ENCODE peak calls at places on chromosomes 12 and 14, in six cellular contexts. I, A, M, F, J and W are unnamed samples.

GRCh38 chr14:38593477-38593876 is 337.6 kb upstream of the CLEC14A start:
- DNase-seq in M (no peak), A (no peak), J (no peak), F (no peak), I (no peak), W (no peak)

GRCh38 chr14:68482772-68483395 is 310.0 kb downstream of the ZFP36L1 start:
- DNase-seq in I (no peak), F (no peak), A (no peak), M (no peak), J (no peak), W (no peak)

GRCh38 chr12:108399514-108399913 is 60.4 kb upstream of the CMKLR1 start:
- DNase-seq in F (no peak), M (no peak), J (no peak), I (no peak), A (no peak), W (no peak)

GRCh38 chr12:30447061-30447750 is 248.5 kb downstream of the IPO8 start:
- DNase-seq in A (no peak), I (peak), F (no peak), M (no peak), J (no peak), W (no peak)

GRCh38 chr12:119613319-119613936 is 19.9 kb downstream of the TMEM233 start:
- DNase-seq in I (peak), A (peak), J (no peak), F (no peak), M (no peak), W (no peak)

GRCh38 chr14:75636100-75636692 is 24.5 kb downstream of the ERG28 start:
- DNase-seq in F (no peak), J (no peak), I (peak), A (peak), M (no peak), W (no peak)

GRCh38 chr14:69079188-69079742 is 73.7 kb downstream of the DCAF5 start:
- DNase-seq in M (no peak), J (no peak), A (peak), I (peak), F (no peak), W (no peak)

GRCh38 chr12:2415568-2415944 is 362.8 kb downstream of the CACNA1C start:
- DNase-seq in F (no peak), I (no peak), M (no peak), A (no peak), J (peak), W (no peak)

GRCh38 chr12:112941528-112942335 is 3.5 kb downstream of the OAS3 start:
- DNase-seq in A (no peak), F (no peak), J (no peak), I (peak), M (no peak), W (no peak)

GRCh38 chr14:32330356-32331226 is 1.5 kb downstream of the AKAP6 start:
- DNase-seq in J (no peak), I (no peak), A (no peak), F (no peak), M (no peak), W (no peak)

GRCh38 chr14:74239848-74240793 is 872 bp downstream of the VSX2 start:
- DNase-seq in M (no peak), A (no peak), J (no peak), F (no peak), I (no peak), W (no peak)

GRCh38 chr12:39839072-39839471 is 219.5 kb upstream of the ABCD2 start:
- DNase-seq in I (no peak), F (no peak), M (no peak), A (no peak), J (no peak), W (no peak)